ENCODE peak calls at places on chromosomes 13 and 19, in seven cellular contexts. H, R, O, D, Y, M and G are unnamed samples.

GRCh38 chr19:45492627-45493470 is 4.0 kb downstream of the RTN2 start:
- DNase-seq in H (peak), R (no peak), O (peak), D (peak), Y (no peak), M (no peak), G (no peak)

GRCh38 chr19:1622007-1622406 is 16.7 kb upstream of the UQCR11 start:
- DNase-seq in H (no peak), R (no peak), O (no peak), D (no peak), Y (no peak), M (no peak), G (no peak)

GRCh38 chr13:79246575-79246949 is 159.5 kb downstream of the RBM26 start:
- DNase-seq in H (no peak), R (no peak), O (no peak), D (no peak), Y (no peak), M (no peak), G (no peak)

GRCh38 chr19:38496603-38497487 is 63.4 kb downstream of the RYR1 start:
- DNase-seq in H (peak), R (no peak), O (no peak), D (no peak), Y (peak), M (no peak), G (no peak)

GRCh38 chr13:105219636-105220035 is 1315.8 kb downstream of the EFNB2 start:
- DNase-seq in H (peak), R (no peak), O (no peak), D (no peak), Y (no peak), M (no peak), G (no peak)

GRCh38 chr13:31946091-31946770 is 85.3 kb upstream of the FRY start:
- DNase-seq in H (no peak), R (no peak), O (peak), D (peak), Y (no peak), M (no peak), G (no peak)

GRCh38 chr13:28678809-28679208 is 19.9 kb downstream of the POMP start:
- DNase-seq in H (peak), R (no peak), O (no peak), D (no peak), Y (no peak), M (no peak), G (no peak)

GRCh38 chr19:10699650-10700335 is 1.4 kb upstream of the QTRT1 start:
- DNase-seq in H (peak), R (peak), O (peak), D (no peak), Y (no peak), M (peak), G (no peak)

GRCh38 chr13:81540777-81541176 is 1199.9 kb upstream of the SPRY2 start:
- DNase-seq in H (peak), R (no peak), O (no peak), D (no peak), Y (no peak), M (no peak), G (no peak)

GRCh38 chr13:69600811-69601210 is 506.8 kb upstream of the ATXN8OS start:
- DNase-seq in H (no peak), R (no peak), O (no peak), D (no peak), Y (no peak), M (no peak), G (no peak)
- H3K4me3 ChIP-seq in H (no peak), R (no peak), O (no peak), D (no peak), Y (no peak), M (no peak), G (no peak)

DNA sequence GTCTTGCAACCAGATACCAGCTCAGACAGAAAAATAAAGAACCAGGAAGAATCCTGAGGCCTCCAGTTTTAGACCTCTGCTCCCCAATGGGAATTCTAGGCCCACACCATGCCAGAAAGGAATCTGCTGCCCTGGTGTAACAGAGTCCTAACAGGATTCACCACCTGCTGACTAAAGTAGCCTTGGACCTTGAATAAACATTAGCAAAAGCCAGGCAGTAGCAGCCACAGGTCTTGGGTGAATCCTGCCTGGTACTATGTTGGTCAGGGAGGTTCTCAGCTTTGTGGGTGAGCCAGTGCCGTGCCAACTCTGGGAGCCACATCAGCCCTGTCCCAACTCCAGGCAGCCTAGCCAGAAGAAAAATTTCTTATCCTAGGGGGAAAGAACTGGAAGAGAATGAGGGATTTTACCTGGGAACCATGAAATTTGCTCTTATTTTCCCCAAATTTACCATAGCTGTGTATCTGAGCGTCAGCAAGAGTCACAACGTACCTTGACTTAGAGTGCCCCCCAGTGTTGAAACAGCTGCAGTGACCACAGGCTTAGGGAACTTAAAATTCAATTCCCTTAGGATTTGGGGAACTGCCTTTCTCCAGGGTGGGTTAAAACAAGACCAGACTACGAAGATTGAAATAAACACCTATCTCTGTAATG is 1895.6 kb upstream of the PRR20A start:
- DNase-seq in H (peak), R (no peak), O (no peak), D (no peak), Y (no peak), M (no peak), G (no peak)
- TF ChIP-seq CTCF in H (no peak), R (no peak), O (no peak), D (no peak), Y (no peak), M (no peak), G (no peak)

DNA sequence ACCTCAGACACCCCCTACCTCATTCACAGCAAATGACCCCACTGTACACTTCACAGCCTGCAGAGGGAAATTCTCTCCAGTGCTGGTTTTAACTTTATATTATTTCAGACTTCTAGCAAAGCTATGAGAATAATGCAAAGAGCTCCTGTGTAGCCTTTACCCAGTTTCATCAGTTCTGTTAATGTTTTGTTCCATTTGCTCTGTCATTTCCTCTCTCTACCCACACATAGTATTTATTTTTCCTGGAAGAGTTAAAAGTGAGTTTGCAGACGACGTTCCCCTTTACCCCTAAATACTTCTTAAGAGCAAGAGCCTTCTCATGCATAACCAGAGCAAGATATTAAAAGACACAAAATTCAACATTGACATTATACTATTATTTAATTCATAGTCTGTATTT is 49.9 kb upstream of the ADGRE1 start:
- DNase-seq in H (no peak), R (no peak), O (no peak), D (no peak), Y (no peak), M (no peak), G (no peak)
- H3K4me3 ChIP-seq in H (no peak), R (no peak), O (no peak), D (no peak), Y (no peak), M (no peak), G (no peak)

DNA sequence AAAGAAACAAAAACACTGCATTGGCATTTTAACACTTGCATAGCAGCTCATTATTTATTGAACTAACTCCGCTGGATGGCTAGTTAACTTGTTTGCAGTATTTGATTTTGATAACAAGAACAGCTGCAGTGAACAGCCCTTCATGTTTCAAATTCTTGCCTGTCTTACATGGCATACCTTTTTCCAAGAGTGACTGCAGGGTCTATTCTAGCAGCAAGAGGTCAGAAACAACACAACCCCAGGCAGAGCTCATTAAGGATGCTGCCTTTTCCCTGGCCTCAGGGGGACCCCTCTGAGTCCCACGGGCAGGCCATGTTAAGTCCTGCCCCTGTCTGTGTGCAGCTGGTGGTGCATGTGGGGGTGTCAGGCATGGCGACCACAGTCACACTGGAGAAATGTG is 16.6 kb downstream of the PGPEP1 start:
- DNase-seq in H (no peak), R (no peak), O (no peak), D (no peak), Y (no peak), M (no peak), G (no peak)
- TF ChIP-seq CTCF in H (no peak), R (no peak), O (no peak), D (no peak), Y (no peak), M (no peak), G (no peak)

GRCh38 chr13:99312493-99312883 is 5.3 kb upstream of the GPR183 start:
- DNase-seq in H (peak), R (peak), O (peak), D (peak), Y (peak), M (peak), G (peak)

GRCh38 chr13:99313941-99314340 is 6.7 kb upstream of the GPR183 start:
- DNase-seq in H (no peak), R (no peak), O (no peak), D (no peak), Y (no peak), M (no peak), G (no peak)

GRCh38 chr13:99311748-99312492 is 4.7 kb upstream of the GPR183 start:
- DNase-seq in H (peak), R (no peak), O (no peak), D (no peak), Y (peak), M (peak), G (no peak)

GRCh38 chr13:99314640-99315176 is 7.5 kb upstream of the GPR183 start:
- DNase-seq in H (peak), R (no peak), O (no peak), D (no peak), Y (no peak), M (no peak), G (peak)

DNA sequence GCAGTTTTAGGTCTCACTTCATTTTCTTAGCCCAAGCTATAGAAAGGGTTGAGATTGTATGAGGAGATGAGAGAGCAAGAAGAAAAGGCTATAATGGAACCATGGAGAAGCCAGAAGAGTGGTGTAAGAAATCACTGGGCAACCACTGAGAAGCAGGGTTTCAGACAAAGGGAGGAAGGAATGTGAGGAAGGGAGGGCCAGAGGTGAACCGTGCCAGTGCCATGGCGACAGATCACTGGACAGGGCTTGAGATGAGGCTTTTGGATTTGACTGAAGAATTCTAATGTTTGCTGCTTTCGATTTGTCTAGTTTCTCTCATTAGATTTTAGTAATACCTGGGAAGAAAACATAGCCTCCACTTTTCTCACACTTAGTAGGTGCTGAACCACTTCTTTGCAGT is 6.3 kb upstream of the GPR183 start:
- DNase-seq in H (no peak), R (no peak), O (peak), D (no peak), Y (no peak), M (no peak), G (no peak)
- H3K4me3 ChIP-seq in H (no peak), R (no peak), O (no peak), D (no peak), Y (no peak), M (no peak), G (no peak)

GRCh38 chr13:67135356-67135755 is 94.8 kb downstream of the PCDH9 start:
- DNase-seq in H (no peak), R (no peak), O (no peak), D (no peak), Y (no peak), M (no peak), G (no peak)
- TF ChIP-seq CTCF in H (no peak), R (no peak), O (no peak), D (no peak), Y (no peak), M (no peak), G (no peak)

DNA sequence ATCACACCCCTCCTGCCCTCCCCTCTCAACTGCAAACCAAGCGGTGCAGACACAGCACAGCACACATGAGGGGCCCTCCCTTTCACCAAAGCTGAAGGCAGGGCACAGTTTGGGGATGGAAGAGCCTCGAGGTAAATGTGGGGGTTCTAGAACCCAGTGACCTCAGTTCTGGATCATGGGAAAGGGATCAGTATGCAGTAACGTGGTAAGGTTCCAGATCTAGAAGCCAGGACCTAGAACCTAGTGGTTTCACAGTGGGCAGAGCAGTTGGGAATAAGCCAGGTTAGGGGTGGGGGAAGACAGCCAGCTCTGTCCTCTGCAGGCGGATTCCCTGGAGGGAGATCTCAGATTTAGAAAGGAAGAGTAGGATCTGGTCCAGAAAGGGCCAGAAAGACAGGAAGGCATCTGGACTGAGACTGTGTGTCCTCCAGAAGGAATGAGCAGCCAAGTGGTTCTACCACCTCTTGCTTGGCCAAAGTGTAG is 3.1 kb downstream of the FTL start:
- DNase-seq in H (peak), R (no peak), O (peak), D (no peak), Y (no peak), M (no peak), G (no peak)
- H3K4me3 ChIP-seq in H (no peak), R (no peak), O (no peak), D (no peak), Y (no peak), M (no peak), G (no peak)

DNA sequence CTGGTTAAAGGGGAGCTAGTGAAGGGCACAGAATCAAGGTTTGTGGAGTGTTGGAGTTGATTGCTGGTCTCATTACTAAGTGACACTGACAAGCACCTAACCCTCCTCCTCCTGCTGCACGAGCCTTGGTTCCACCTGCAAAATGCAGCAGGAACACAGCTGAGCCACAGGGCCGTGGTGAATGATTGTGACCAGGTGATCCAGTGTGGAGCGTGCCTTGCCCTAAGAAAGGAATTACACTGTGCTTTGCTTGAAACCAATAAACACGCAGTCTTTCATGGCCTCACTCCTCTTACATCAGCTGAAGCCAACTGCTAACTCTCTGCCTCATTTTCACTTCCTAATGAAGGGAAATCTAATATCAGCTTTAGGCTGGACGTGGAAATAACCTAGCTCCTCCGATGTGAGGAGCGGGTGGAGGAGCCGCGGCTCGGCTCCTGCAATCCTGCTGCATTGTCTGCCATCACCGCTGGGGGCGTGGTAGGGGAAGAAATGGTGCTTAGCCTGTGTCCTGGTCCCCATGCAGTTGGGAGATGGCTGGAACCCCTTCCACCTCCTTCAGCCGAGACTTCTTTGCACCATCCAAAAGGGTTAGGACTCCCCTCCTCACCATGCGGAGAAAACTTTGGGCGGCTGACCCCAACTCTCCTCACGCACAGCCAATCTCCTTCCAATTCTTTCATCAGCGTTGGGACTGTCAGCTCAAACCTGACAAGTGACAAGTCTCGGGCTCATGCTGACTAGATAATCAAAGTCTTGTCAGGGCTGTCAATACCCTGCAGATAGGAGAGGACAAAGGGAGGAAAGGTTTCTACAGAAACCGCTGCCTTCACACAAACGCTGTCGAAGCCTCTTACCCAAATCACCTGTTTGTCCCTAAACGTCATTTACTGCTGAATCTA is 427.9 kb downstream of the ZNF536 start:
- DNase-seq in H (no peak), R (peak), O (peak), D (no peak), Y (peak), M (peak), G (no peak)
- TF ChIP-seq CTCF in H (peak), R (peak), O (peak), D (peak), Y (no peak), M (peak), G (peak)

GRCh38 chr19:54415901-54416621 is 797 bp downstream of the TTYH1 start:
- DNase-seq in H (no peak), R (no peak), O (no peak), D (no peak), Y (no peak), M (no peak), G (no peak)

GRCh38 chr19:54414156-54414555 is 1.1 kb upstream of the TTYH1 start:
- DNase-seq in H (no peak), R (no peak), O (no peak), D (no peak), Y (no peak), M (no peak), G (no peak)

GRCh38 chr19:54416695-54417491 is 1.6 kb downstream of the TTYH1 start:
- DNase-seq in H (no peak), R (no peak), O (no peak), D (no peak), Y (no peak), M (no peak), G (no peak)

GRCh38 chr19:54412877-54413276 is 2.4 kb upstream of the TTYH1 start:
- DNase-seq in H (no peak), R (no peak), O (no peak), D (no peak), Y (no peak), M (no peak), G (no peak)

GRCh38 chr19:54415208-54415900 is at the start of gene TTYH1:
- DNase-seq in H (no peak), R (no peak), O (no peak), D (no peak), Y (no peak), M (no peak), G (no peak)
- H3K4me3 ChIP-seq in H (no peak), R (no peak), O (no peak), D (no peak), Y (no peak), M (peak), G (no peak)